ENCODE peak calls at places on chromosomes 16 and 17, in five cellular contexts. D is suprapubic skin, P is AG10803, K is omental fat pad, Y is fibroblast of mammary gland. F is an unnamed sample.

GRCh38 chr17:75565066-75565465 is 22.5 kb upstream of the MYO15B start:
- DNase-seq in K (no peak), P (peak; percentile 54), D (no peak), Y (peak; percentile 41), F (peak; percentile 18)

GRCh38 chr17:40122944-40123810 is 1.4 kb downstream of the MSL1 start:
- DNase-seq in Y (no peak), P (peak; percentile 34), K (no peak), D (no peak), F (no peak)

GRCh38 chr17:75105269-75106080 is 4.3 kb upstream of the ARMC7 start:
- DNase-seq in K (no peak), D (no peak), P (peak; percentile 30), Y (peak; percentile 34), F (no peak)

GRCh38 chr16:87457051-87457611 is 35.7 kb downstream of the ZCCHC14 start:
- DNase-seq in P (peak; percentile 75), D (no peak), Y (peak; percentile 87), K (no peak), F (no peak)

GRCh38 chr17:81481815-81482505 is 30.6 kb downstream of the ACTG1 start:
- DNase-seq in P (no peak), Y (no peak), K (no peak), D (no peak), F (no peak)

GRCh38 chr17:27315322-27315721 is 21.4 kb downstream of the WSB1 start:
- DNase-seq in K (peak; percentile 66), D (no peak), P (peak; percentile 91), Y (peak; percentile 82), F (peak; percentile 54)

GRCh38 chr17:36720131-36720530 is 118.7 kb downstream of the MRM1 start:
- DNase-seq in P (no peak), K (no peak), D (no peak), Y (no peak), F (no peak)

GRCh38 chr17:43314582-43314981 is 80.8 kb upstream of the RNU2-1 start:
- DNase-seq in P (no peak), K (no peak), D (peak; percentile 38), Y (no peak), F (no peak)

GRCh38 chr17:47717845-47718621 is 15.0 kb upstream of the TBX21 start:
- DNase-seq in P (peak; percentile 9), K (no peak), Y (peak; percentile 43), D (no peak), F (no peak)

GRCh38 chr17:78798695-78799559 is 16.9 kb upstream of the CYTH1 start:
- DNase-seq in D (no peak), P (peak; percentile 26), K (no peak), Y (peak; percentile 35), F (no peak)

GRCh38 chr16:88983771-88984687 is 7.0 kb upstream of the CBFA2T3 start:
- DNase-seq in D (no peak), K (no peak), P (no peak), Y (no peak), F (no peak)

GRCh38 chr16:15509593-15510520 is 75.5 kb downstream of the BMERB1 start:
- DNase-seq in D (no peak), K (no peak), P (peak; percentile 75), Y (peak; percentile 49), F (no peak)

GRCh38 chr17:250487-251300 is 69.2 kb upstream of the DOC2B start:
- DNase-seq in K (no peak), P (no peak), Y (no peak), D (peak; percentile 40), F (no peak)

GRCh38 chr17:78120971-78121800 is 7.4 kb downstream of the TMC6 start:
- DNase-seq in K (no peak), Y (no peak), D (no peak), P (no peak), F (no peak)

GRCh38 chr16:75377971-75378386 is 55.3 kb downstream of the CFDP1 start:
- DNase-seq in Y (peak; percentile 98), K (no peak), D (no peak), P (peak; percentile 98), F (peak; percentile 98)

GRCh38 chr17:82241183-82241925 is 12.5 kb downstream of the SLC16A3 start:
- DNase-seq in D (peak; percentile 78), K (peak; percentile 78), P (peak; percentile 69), Y (peak; percentile 71), F (no peak)

GRCh38 chr16:57017251-57017650 is 27.9 kb downstream of the NLRC5 start:
- DNase-seq in Y (peak; percentile 58), P (no peak), K (no peak), D (no peak), F (no peak)

GRCh38 chr17:6328279-6328678 is 106.6 kb downstream of the AIPL1 start:
- DNase-seq in Y (no peak), P (no peak), K (no peak), D (no peak), F (no peak)

GRCh38 chr16:31477220-31478216 is 5.4 kb upstream of the SLC5A2 start:
- DNase-seq in Y (no peak), K (no peak), D (peak; percentile 78), P (no peak), F (no peak)

GRCh38 chr16:76035689-76036088 is 241.5 kb upstream of the CNTNAP4 start:
- DNase-seq in P (no peak), K (no peak), D (no peak), Y (peak; percentile 4), F (no peak)

GRCh38 chr17:74147436-74147835 is 56.0 kb upstream of the RPL38 start:
- DNase-seq in P (no peak), Y (no peak), K (no peak), D (peak; percentile 28), F (no peak)

GRCh38 chr17:39270923-39271322 is 45.2 kb upstream of the STAC2 start:
- DNase-seq in K (no peak), D (no peak), P (peak; percentile 92), Y (peak; percentile 82), F (peak; percentile 53)

GRCh38 chr16:58299757-58300349 is 5.0 kb upstream of the PRSS54 start:
- DNase-seq in Y (peak; percentile 18), P (peak; percentile 8), D (no peak), K (no peak), F (no peak)

GRCh38 chr16:3637371-3637923 is 17.0 kb upstream of the DNASE1 start:
- DNase-seq in D (peak; percentile 20), P (peak; percentile 28), K (no peak), Y (no peak), F (no peak)

GRCh38 chr17:68172461-68172954 is 75.3 kb upstream of the AMZ2 start:
- DNase-seq in Y (peak; percentile 54), D (no peak), P (peak; percentile 47), K (peak; percentile 83), F (no peak)

GRCh38 chr16:79756571-79756970 is 156.0 kb upstream of the MAF start:
- DNase-seq in K (no peak), Y (no peak), D (no peak), P (no peak), F (no peak)

GRCh38 chr16:79754081-79754872 is 153.7 kb upstream of the MAF start:
- DNase-seq in K (no peak), P (no peak), D (no peak), Y (peak; percentile 18), F (no peak)

GRCh38 chr16:79758615-79759346 is 158.2 kb upstream of the MAF start:
- DNase-seq in Y (no peak), K (no peak), P (no peak), D (no peak), F (no peak)

GRCh38 chr16:79757968-79758367 is 157.4 kb upstream of the MAF start:
- DNase-seq in D (no peak), K (no peak), P (no peak), Y (no peak), F (no peak)

GRCh38 chr16:79757163-79757562 is 156.6 kb upstream of the MAF start:
- DNase-seq in P (no peak), Y (no peak), K (no peak), D (no peak), F (no peak)
- TF ChIP-seq CTCF in P (no peak), Y (no peak), K (no peak), D (no peak), F (no peak)

GRCh38 chr16:16861546-16861945 is 482.6 kb downstream of the NPIPA7 start:
- DNase-seq in Y (peak; percentile 45), P (peak; percentile 53), D (no peak), K (peak; percentile 24), F (no peak)
- TF ChIP-seq CTCF in Y (peak; percentile 70), P (peak; percentile 86), D (peak; percentile 66), K (no peak), F (peak; percentile 74)

GRCh38 chr16:80047796-80048649 is 447.5 kb upstream of the MAF start:
- DNase-seq in P (no peak), K (no peak), Y (no peak), D (no peak), F (no peak)

GRCh38 chr16:80055831-80056230 is 455.3 kb upstream of the MAF start:
- DNase-seq in K (no peak), P (no peak), D (no peak), Y (no peak), F (no peak)

GRCh38 chr16:80046848-80047247 is 446.3 kb upstream of the MAF start:
- DNase-seq in K (no peak), D (no peak), P (no peak), Y (no peak), F (no peak)

GRCh38 chr16:80054656-80055055 is 454.1 kb upstream of the MAF start:
- DNase-seq in Y (no peak), D (no peak), P (no peak), K (no peak), F (no peak)

GRCh38 chr16:80051040-80051439 is 450.5 kb upstream of the MAF start:
- DNase-seq in P (no peak), K (no peak), D (no peak), Y (no peak), F (no peak)
- TF ChIP-seq CTCF in P (no peak), K (no peak), D (no peak), Y (no peak), F (no peak)

DNA sequence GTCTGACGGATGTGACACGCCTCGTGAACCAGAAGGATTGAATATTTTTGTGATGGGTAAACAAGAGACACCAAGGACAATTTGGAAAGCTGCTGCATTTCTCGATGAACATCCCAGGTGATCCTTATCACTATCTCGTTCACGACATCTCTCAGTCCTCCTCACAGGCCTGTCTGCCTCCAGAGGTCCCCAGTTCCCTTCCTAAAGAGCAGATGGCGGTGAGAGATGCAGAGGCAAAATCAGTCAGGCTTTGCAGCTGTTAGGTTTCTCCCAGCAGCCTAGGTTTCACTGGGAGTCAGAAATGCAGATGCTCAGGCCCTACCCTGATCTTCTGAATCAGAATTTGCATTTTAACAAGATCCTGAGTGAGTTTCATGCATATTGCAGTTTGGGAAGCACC is 23.6 kb downstream of the SCPEP1 start:
- DNase-seq in D (no peak), Y (no peak), K (no peak), P (no peak), F (no peak)
- TF ChIP-seq CTCF in D (no peak), Y (no peak), K (no peak), P (no peak), F (no peak)

DNA sequence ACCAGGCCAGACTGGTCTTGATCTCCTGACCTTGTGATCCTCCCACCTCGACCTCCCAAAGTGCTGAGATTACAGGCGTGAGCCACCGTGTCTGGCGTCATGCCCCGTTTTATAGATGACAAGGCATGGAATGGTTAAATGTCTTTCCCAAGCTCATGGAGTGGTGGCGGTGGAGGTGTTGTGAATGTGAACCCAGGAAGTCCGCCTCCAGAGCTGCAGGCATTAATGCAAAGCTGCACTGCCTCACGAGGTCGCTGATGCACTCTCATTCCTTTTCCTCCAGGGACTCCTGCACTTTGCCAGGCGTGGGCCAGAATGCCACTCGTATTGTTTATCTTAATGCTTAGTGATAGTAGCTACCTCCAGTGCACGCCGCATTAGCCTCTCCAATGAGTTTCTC is 149.6 kb downstream of the WWOX start:
- DNase-seq in Y (no peak), K (no peak), P (no peak), D (no peak), F (no peak)
- TF ChIP-seq CTCF in Y (no peak), K (no peak), P (no peak), D (no peak), F (no peak)

GRCh38 chr17:44628234-44629188 is 27.8 kb upstream of the MEIOC start:
- DNase-seq in P (no peak), Y (no peak), D (no peak), K (no peak), F (no peak)
- TF ChIP-seq CTCF in P (no peak), Y (no peak), D (no peak), K (no peak), F (no peak)